ENCODE peak calls at places on chromosomes 16 and 17, in eight cellular contexts. U is suprapubic skin, A is osteoblast, F is GM12878, Z is dorsolateral prefrontal cortex, T is pancreas, P is GM23338, H is left ventricle myocardium inferior. G is an unnamed sample.

GRCh38 chr17:68143425-68143824 is 104.4 kb upstream of the AMZ2 start:
- DNase-seq in P (no peak), F (no peak), H (no peak), Z (no peak), U (no peak), A (no peak), T (no peak), G (no peak)

GRCh38 chr16:57213462-57213861 is 27.3 kb downstream of the RSPRY1 start:
- DNase-seq in Z (no peak), T (no peak), H (no peak), A (no peak), P (no peak), F (no peak), U (no peak), G (no peak)

GRCh38 chr16:88649924-88650748 is 717 bp downstream of the CYBA start:
- DNase-seq in A (peak), U (peak), P (peak), T (no peak), F (no peak), Z (no peak), H (peak), G (no peak)

GRCh38 chr16:278863-279366 is 1.5 kb upstream of the ARHGDIG start:
- DNase-seq in A (peak), P (peak), Z (no peak), T (peak), U (no peak), F (peak), H (no peak), G (no peak)

GRCh38 chr16:7363397-7364053 is 30.9 kb downstream of the RBFOX1 start:
- DNase-seq in F (no peak), Z (no peak), P (no peak), U (no peak), T (no peak), H (peak), A (no peak), G (no peak)

GRCh38 chr17:65785109-65785508 is 223.7 kb upstream of the AXIN2 start:
- DNase-seq in H (no peak), P (no peak), T (no peak), U (no peak), Z (no peak), A (peak), F (no peak), G (no peak)

GRCh38 chr17:11608396-11608795 is 10.1 kb downstream of the DNAH9 start:
- DNase-seq in T (peak), P (no peak), Z (no peak), F (no peak), H (peak), A (no peak), U (peak), G (no peak)

GRCh38 chr16:81189100-81189664 is 49.3 kb upstream of the BCO1 start:
- DNase-seq in H (peak), F (no peak), A (peak), Z (peak), U (peak), P (no peak), T (peak), G (peak)

GRCh38 chr17:58082341-58082869 is 814 bp upstream of the DYNLL2 start:
- DNase-seq in U (no peak), Z (no peak), F (no peak), P (no peak), A (no peak), T (peak), H (no peak), G (no peak)

GRCh38 chr16:11203111-11203623 is 52.8 kb downstream of the SOCS1 start:
- DNase-seq in T (no peak), P (no peak), A (peak), H (no peak), U (no peak), F (no peak), Z (no peak), G (no peak)
- H3K4me3 ChIP-seq in T (no peak), P (no peak), A (no peak), H (no peak), U (no peak), F (no peak), Z (no peak), G (no peak)

DNA sequence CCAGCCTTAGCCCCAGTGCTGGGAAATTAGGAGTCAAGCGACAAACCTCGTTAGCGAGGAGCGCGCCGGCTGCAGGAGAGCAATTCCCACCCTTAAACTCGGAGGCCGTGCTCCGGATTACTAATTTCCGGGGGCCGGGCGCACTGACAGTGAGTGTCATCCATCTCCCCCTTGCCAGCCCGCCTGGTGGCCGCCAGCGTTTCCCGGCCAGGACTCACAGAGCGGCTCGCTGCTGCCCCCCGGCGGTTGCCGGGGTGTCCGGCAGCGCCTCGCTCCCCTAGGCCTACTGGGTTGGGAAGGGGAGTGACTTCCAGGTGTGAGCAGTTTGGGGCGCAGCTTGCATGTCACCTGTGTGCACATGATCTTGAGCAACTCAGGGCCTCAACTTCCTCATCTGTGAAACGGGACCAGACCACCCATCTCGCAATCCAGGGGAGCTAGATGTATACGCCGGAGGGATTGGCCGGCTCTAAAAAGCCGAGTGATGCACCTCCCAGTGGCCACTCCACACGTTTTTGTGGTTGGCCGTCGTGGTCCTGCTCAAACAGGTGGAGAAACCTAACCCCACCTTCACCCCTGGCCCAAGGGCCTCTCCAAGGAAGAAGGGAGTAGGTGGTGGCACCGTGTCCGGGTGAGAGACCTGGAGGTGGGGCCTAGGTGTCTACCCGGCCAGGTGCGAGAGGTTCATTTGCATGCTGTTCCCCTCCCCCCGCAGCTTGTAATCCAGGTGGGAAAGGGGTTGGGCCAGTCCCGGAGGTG is 2.5 kb upstream of the GSE1 start:
- DNase-seq in T (peak), A (peak), H (peak), F (no peak), P (peak), Z (peak), U (peak), G (peak)
- TF ChIP-seq CTCF in T (peak), A (peak), H (peak), F (peak), P (peak), Z (peak), U (peak), G (peak)

DNA sequence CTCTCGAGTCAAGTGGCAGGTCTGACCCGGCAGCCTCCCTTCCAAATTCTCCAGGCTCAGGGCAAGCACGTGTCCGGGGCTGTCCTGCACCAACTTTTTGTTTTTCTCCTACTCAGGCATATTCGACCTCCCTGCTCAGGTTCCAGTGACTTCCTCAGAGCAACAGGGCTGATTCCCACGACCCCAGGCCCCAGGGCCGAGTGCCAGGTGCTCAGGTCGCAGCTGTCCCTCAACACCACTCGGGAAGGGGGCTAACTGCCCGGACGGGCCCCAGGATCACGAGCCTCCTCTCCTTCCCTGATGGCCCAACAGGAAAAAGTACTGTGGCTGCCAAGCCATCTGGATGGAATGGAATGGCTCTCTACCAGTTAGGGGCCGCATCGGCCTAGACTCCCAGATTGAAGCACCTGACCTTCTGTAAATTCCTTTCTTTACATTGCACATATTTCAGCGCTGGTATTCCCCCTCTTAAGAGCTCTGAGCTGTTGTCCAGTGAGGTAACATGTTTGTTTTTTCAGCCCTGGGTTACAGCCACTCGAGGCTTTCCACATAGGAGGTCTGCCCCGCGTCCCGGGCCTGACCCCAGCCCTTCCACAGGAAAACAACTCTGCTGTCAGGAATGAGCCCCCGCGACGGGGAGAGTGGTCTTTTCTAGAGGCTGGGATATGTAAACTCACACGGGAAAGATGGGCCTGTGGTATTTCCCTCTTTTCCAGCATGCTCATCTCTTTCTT is 25.0 kb downstream of the NXN start:
- DNase-seq in Z (no peak), T (no peak), U (no peak), A (peak), H (no peak), P (peak), F (no peak), G (no peak)
- H3K27ac ChIP-seq in Z (no peak), T (no peak), U (no peak), A (peak), H (no peak), P (peak), F (no peak), G (peak)

GRCh38 chr16:87411375-87412271 is 19.5 kb downstream of the MAP1LC3B start:
- DNase-seq in U (no peak), F (no peak), P (no peak), T (no peak), H (peak), A (peak), Z (peak), G (no peak)

GRCh38 chr16:87410958-87411357 is 18.8 kb downstream of the MAP1LC3B start:
- DNase-seq in T (no peak), U (no peak), P (peak), A (peak), Z (no peak), F (no peak), H (peak), G (no peak)

GRCh38 chr16:87414251-87414680 is 22.1 kb downstream of the MAP1LC3B start:
- DNase-seq in T (no peak), F (no peak), Z (no peak), U (no peak), A (no peak), H (peak), P (no peak), G (no peak)

GRCh38 chr16:87412371-87412995 is 20.3 kb downstream of the MAP1LC3B start:
- DNase-seq in F (no peak), U (no peak), Z (no peak), T (no peak), H (peak), P (no peak), A (peak), G (no peak)

GRCh38 chr16:87412996-87413421 is 20.9 kb downstream of the MAP1LC3B start:
- DNase-seq in F (no peak), P (peak), U (no peak), Z (no peak), T (no peak), A (no peak), H (peak), G (no peak)
- H3K4me3 ChIP-seq in F (no peak), P (no peak), U (no peak), Z (no peak), T (no peak), A (no peak), H (no peak), G (no peak)

GRCh38 chr17:78174332-78174869 is 6.0 kb downstream of the SYNGR2 start:
- DNase-seq in F (no peak), P (no peak), A (peak), H (peak), U (peak), Z (peak), T (peak), G (peak)
- TF ChIP-seq CTCF in F (peak), P (no peak), A (no peak), H (peak), U (peak), Z (peak), T (peak), G (peak)

GRCh38 chr16:30535106-30535776 is 583 bp upstream of the ZNF747 start:
- DNase-seq in Z (no peak), F (no peak), H (no peak), T (no peak), P (peak), A (no peak), U (no peak), G (no peak)

GRCh38 chr16:30534368-30535105 is at the start of gene ZNF747:
- DNase-seq in P (peak), F (peak), T (peak), A (peak), Z (peak), H (peak), U (peak), G (peak)

GRCh38 chr16:30532285-30533145 is 2.1 kb downstream of the ZNF747 start:
- DNase-seq in U (no peak), F (no peak), Z (no peak), T (no peak), A (no peak), H (no peak), P (no peak), G (peak)

GRCh38 chr16:30533748-30534367 is 800 bp downstream of the ZNF747 start:
- DNase-seq in U (no peak), H (no peak), P (no peak), T (no peak), F (no peak), A (peak), Z (no peak), G (peak)

GRCh38 chr16:30533146-30533522 is 1.5 kb downstream of the ZNF747 start:
- DNase-seq in P (no peak), T (peak), U (no peak), A (peak), F (no peak), Z (no peak), H (no peak), G (peak)
- H3K27ac ChIP-seq in P (no peak), T (peak), U (no peak), A (no peak), F (no peak), Z (no peak), H (peak), G (no peak)

GRCh38 chr17:81958633-81959342 is 2.2 kb downstream of the NOTUM start:
- DNase-seq in U (no peak), F (no peak), H (no peak), A (peak), P (no peak), T (no peak), Z (no peak), G (no peak)

GRCh38 chr17:81960130-81960958 is 643 bp downstream of the NOTUM start:
- DNase-seq in H (no peak), P (peak), Z (no peak), T (no peak), U (no peak), F (no peak), A (peak), G (no peak)

GRCh38 chr17:81961087-81961514 is at the start of gene NOTUM:
- DNase-seq in F (no peak), A (peak), U (no peak), Z (no peak), H (no peak), P (peak), T (no peak), G (no peak)

GRCh38 chr17:81957691-81958432 is 3.1 kb downstream of the NOTUM start:
- DNase-seq in T (no peak), F (no peak), P (no peak), Z (no peak), U (no peak), A (peak), H (no peak), G (no peak)

DNA sequence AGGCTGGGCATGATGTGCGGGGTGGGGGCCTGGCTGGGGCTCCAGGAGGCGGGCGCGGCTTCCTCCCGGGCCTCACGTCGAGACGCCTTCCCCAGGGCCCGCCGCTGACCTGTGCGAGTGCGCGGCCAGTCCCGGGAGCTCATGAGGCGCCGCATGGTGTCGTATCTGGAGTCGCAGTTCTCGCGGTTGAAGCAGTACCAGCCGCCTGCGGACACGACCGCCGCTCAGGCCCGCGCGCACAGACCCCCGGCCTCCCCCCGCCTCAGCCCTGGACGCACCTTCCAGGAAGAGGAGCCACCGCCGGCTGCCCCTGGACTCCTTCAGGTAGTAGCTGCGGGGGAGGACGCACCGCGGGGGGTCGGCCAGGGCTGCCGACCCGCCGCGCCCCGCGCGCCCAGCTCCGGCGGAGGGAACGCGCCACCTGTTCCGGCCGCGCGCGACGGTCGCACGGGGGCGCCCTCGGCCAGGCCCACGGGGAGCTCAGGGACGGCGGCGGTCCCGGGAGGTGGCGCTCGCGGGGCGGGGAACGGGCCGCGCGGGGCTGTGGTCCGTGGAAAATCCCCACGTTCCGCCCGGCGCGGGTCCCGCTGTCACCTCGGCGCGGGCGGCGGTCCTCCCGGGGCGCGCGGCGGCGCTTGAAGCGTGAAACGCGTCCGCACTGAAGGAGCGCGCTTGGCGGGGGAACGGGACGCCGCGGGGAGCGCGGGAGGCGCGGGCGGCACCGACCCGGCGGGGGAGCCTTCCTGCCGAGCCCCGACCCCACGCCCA is 1.4 kb downstream of the NOTUM start:
- DNase-seq in H (peak), A (peak), T (peak), Z (peak), U (no peak), F (no peak), P (peak), G (no peak)
- H3K4me3 ChIP-seq in H (peak), A (peak), T (no peak), Z (peak), U (peak), F (no peak), P (peak), G (peak)

DNA sequence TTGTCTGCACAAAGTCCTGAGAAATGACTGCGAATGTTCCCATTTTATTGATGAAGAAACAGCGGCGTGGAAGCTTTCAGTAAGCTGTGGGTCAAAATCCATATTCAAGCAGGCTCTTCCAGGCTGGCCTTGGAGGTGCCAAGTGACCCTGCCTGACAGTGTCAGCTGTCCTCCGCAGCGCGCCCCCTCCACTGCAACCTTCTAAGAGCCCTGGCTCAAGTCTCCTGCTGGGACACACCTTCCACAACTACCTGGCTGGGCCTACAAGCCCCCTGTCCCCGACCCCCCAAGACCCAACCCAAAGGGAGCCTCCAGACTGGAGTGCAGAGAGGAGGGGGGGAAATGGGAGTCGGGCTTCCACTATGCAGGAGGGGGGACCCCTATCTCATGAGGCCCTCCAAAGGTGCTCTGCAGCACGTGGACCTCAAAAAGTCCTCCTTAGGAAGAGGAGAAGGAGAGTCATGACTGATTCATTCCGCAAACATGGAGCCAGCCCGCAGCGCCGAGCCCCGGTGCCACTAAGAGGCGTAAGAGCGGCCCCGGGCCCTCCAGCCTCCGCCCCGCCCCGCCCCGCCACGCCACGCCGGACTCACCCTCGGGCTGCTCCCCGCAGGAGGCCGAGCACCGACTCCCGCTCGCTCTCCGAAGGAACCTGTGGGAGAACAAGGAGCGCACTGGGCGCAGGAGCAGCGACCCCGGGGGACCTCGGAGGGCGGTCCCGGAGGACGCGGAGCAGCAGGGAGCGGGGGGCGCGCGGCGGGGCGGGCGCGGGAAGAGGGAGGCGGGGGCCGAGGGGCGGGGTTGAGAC is 574 bp downstream of the MPP3 start:
- DNase-seq in P (peak), Z (no peak), H (peak), U (peak), F (no peak), A (peak), T (peak), G (no peak)
- TF ChIP-seq CTCF in P (no peak), Z (no peak), H (no peak), U (no peak), F (no peak), A (no peak), T (no peak), G (no peak)

G was measured in coronary artery.